ENCODE peak calls at places on chromosomes 1 and 21, in seven cellular contexts. K, P, A, W, V, S and X are unnamed samples.

GRCh38 chr1:173925306-173926242 is 8.4 kb upstream of the SERPINC1 start:
- DNase-seq in P (no peak), W (no peak), K (no peak), S (peak), V (no peak), A (no peak), X (peak)

GRCh38 chr1:21621761-21622436 is 47.3 kb downstream of the RAP1GAP start:
- DNase-seq in W (no peak), P (no peak), V (no peak), A (no peak), K (no peak), S (no peak), X (no peak)

GRCh38 chr1:157540160-157540748 is 12.1 kb downstream of the FCRL5 start:
- DNase-seq in S (no peak), W (peak), V (no peak), K (no peak), P (no peak), A (no peak), X (no peak)

GRCh38 chr1:54949971-54950360 is 30.5 kb upstream of the TMEM61 start:
- DNase-seq in K (no peak), W (no peak), S (no peak), V (no peak), A (no peak), P (no peak), X (no peak)

GRCh38 chr1:224459051-224459450 is 24.5 kb upstream of the WDR26 start:
- DNase-seq in V (no peak), P (no peak), S (no peak), A (no peak), K (peak), W (no peak), X (no peak)

GRCh38 chr1:224067621-224068457 is 46.1 kb upstream of the FBXO28 start:
- DNase-seq in W (no peak), A (no peak), K (no peak), S (no peak), V (no peak), P (no peak), X (no peak)

GRCh38 chr1:12356004-12356890 is 126.4 kb downstream of the VPS13D start:
- DNase-seq in W (no peak), A (no peak), K (no peak), P (no peak), V (no peak), S (peak), X (no peak)

GRCh38 chr1:72051538-72051937 is 230.8 kb downstream of the NEGR1 start:
- DNase-seq in S (no peak), P (no peak), W (no peak), V (no peak), K (no peak), A (no peak), X (no peak)

GRCh38 chr1:62259551-62259950 is 59.7 kb downstream of the KANK4 start:
- DNase-seq in V (no peak), P (no peak), K (no peak), S (no peak), A (no peak), W (no peak), X (no peak)

GRCh38 chr1:156119503-156120209 is 5.1 kb downstream of the LMNA start:
- DNase-seq in P (no peak), K (peak), V (no peak), A (no peak), S (no peak), W (no peak), X (no peak)

GRCh38 chr1:31503581-31503980 is 72.7 kb upstream of the TINAGL1 start:
- DNase-seq in P (no peak), K (no peak), A (no peak), V (no peak), W (no peak), S (no peak), X (no peak)
- TF ChIP-seq JUND in P (no peak), K (no peak), A (no peak), V (no peak), W (no peak), S (no peak), X (no peak)

GRCh38 chr1:235495030-235495429 is 9.2 kb downstream of the B3GALNT2 start:
- DNase-seq in S (no peak), V (no peak), A (no peak), P (no peak), W (no peak), K (no peak), X (no peak)
- TF ChIP-seq JUND in S (no peak), V (no peak), A (no peak), P (no peak), W (no peak), K (no peak), X (no peak)

GRCh38 chr1:211082824-211083223 is 51.1 kb downstream of the KCNH1 start:
- DNase-seq in P (no peak), V (no peak), A (no peak), W (no peak), S (no peak), K (no peak), X (peak)
- TF ChIP-seq JUND in P (no peak), V (no peak), A (no peak), W (no peak), S (no peak), K (no peak), X (no peak)

DNA sequence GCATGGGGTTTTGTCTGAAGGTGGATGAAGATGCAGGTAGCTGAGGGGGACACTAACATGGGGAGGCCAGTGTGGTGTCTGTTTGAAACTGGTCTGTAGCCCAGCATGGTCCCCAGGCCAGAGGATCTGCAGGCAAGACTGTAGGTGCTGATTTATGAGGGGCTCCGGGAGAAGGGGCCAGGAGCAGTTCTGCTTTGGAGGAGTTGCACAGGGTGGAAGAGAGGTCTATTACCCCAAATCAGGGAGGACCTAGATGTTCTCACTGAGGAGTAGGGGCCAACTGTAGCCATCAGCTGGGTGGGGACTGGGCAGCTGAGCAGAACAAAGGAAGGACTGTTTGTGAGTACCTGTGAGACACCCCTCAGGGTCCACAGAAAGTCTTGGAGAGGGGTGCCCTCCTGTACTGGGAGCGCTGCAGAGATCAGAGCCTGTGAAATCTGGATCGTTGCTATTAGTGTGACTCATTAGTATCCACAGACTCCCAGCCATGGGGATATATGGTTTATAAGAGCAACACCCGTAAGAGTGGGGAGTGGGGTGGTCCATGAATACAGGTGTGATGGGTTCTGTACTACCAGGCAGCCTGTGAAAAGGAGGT is 64.3 kb upstream of the IRF2BP2 start:
- DNase-seq in W (no peak), V (no peak), K (no peak), S (no peak), P (no peak), A (no peak), X (no peak)
- TF ChIP-seq JUND in W (no peak), V (no peak), K (no peak), S (no peak), P (no peak), A (no peak), X (no peak)

GRCh38 chr1:165068716-165069115 is 287.8 kb downstream of the LMX1A start:
- DNase-seq in A (no peak), S (no peak), V (no peak), P (no peak), K (no peak), W (no peak), X (no peak)
- TF ChIP-seq JUND in A (no peak), S (no peak), V (no peak), P (no peak), K (no peak), W (no peak), X (no peak)

DNA sequence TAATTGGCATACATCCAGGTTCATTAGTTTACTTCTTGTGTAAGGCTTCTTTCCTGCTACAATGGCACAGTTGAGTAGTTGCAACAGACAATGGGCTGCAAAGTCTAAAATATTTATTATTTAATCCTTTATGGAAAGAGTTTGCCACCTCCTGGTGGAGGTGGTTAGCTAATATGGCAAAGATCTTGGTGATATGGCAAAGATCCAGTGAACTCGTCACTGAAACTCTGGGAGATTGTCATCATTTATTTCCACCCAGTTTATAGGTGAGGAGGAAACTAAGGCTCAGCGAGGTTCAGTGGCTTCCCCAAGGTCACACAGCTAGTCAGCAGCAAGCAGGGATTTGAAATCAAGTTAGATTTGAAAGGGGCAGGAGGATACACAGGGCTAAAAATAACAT is 16.1 kb upstream of the IFFO2 start:
- DNase-seq in P (no peak), A (no peak), W (no peak), S (no peak), K (no peak), V (no peak), X (no peak)
- TF ChIP-seq JUND in P (no peak), A (no peak), W (no peak), S (no peak), K (no peak), V (no peak), X (no peak)

DNA sequence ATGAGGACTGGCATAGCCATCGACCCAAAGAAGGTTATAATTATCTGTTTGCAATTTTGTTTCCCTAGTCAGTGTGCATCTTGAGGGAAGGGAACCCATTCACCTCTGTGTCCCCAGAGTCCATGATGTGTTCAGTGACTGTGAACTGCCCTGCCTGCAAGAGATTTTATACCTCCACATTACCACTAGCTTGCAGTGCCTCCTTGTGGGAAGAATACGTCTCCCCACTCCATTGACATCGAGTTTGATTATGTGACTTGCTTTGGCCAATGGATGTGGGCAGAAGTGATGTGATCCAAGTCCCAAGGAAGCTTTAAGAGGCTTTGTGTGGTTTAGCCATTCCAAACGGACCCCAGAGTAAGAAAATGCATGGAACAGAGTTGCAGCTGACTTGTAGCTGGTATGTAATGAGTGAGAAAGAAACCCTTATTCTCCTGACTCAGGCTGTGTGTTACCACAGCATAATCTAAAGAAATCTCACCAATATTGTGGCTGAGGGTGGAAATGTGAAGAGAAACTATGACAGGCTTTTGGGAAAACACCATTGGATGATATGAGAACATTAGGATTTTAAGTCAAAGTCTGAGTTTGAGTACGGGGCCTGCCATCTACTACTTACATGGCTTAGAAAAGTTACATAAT is 47.8 kb upstream of the NRDC start:
- DNase-seq in K (peak), V (no peak), S (no peak), P (no peak), A (no peak), W (no peak), X (no peak)
- TF ChIP-seq JUND in K (no peak), V (no peak), S (no peak), P (no peak), A (no peak), W (no peak), X (no peak)

GRCh38 chr1:232795497-232796068 is 9.6 kb upstream of the MAP10 start:
- DNase-seq in W (no peak), A (no peak), K (no peak), V (no peak), S (no peak), P (no peak), X (no peak)
- TF ChIP-seq JUND in W (no peak), A (no peak), K (no peak), V (no peak), S (no peak), P (no peak), X (no peak)

GRCh38 chr21:34205811-34206635 is 132.6 kb downstream of the MRPS6 start:
- DNase-seq in A (peak), W (no peak), P (no peak), V (no peak), K (no peak), S (no peak), X (no peak)
- TF ChIP-seq JUND in A (no peak), W (no peak), P (no peak), V (no peak), K (no peak), S (no peak), X (no peak)

GRCh38 chr1:109537450-109538178 is 2.1 kb upstream of the GPR61 start:
- DNase-seq in K (peak), W (no peak), P (no peak), V (no peak), S (no peak), A (no peak), X (no peak)
- TF ChIP-seq JUND in K (no peak), W (no peak), P (no peak), V (no peak), S (no peak), A (no peak), X (no peak)